ENCODE peak calls at places on chromosomes 6 and 20, in ten cellular contexts. One of them, this sample, is unnamed.

GRCh38 chr6:33851959-33852358 is 48.2 kb upstream of the MLN start:
- DNase-seq in fibroblast of lung: no peak
- DNase-seq in heart left ventricle: peak; percentile 13
- DNase-seq in brain microvascular endothelial cell: no peak
- DNase-seq in spleen: no peak
- DNase-seq in uterus: no peak
- DNase-seq in transverse colon: peak; percentile 26
- DNase-seq in heart right ventricle: no peak
- DNase-seq in cardiac muscle cell: peak; percentile 34
- DNase-seq in psoas muscle: no peak
- DNase-seq in this sample: no peak

GRCh38 chr6:36746251-36746650 is 48.6 kb downstream of the RAB44 start:
- DNase-seq in fibroblast of lung: no peak
- DNase-seq in heart left ventricle: no peak
- DNase-seq in brain microvascular endothelial cell: no peak
- DNase-seq in spleen: no peak
- DNase-seq in uterus: no peak
- DNase-seq in transverse colon: no peak
- DNase-seq in heart right ventricle: no peak
- DNase-seq in cardiac muscle cell: no peak
- DNase-seq in psoas muscle: no peak
- DNase-seq in this sample: no peak

GRCh38 chr20:62770111-62770910 is 26.0 kb upstream of the MRGBP start:
- DNase-seq in fibroblast of lung: no peak
- DNase-seq in heart left ventricle: peak; percentile 12
- DNase-seq in brain microvascular endothelial cell: no peak
- DNase-seq in spleen: peak; percentile 68
- DNase-seq in uterus: no peak
- DNase-seq in transverse colon: no peak
- DNase-seq in heart right ventricle: peak; percentile 7
- DNase-seq in cardiac muscle cell: no peak
- DNase-seq in psoas muscle: peak; percentile 9
- DNase-seq in this sample: no peak

GRCh38 chr6:13853871-13854270 is 39.5 kb upstream of the MCUR1 start:
- DNase-seq in fibroblast of lung: no peak
- DNase-seq in heart left ventricle: no peak
- DNase-seq in brain microvascular endothelial cell: no peak
- DNase-seq in spleen: no peak
- DNase-seq in uterus: no peak
- DNase-seq in transverse colon: no peak
- DNase-seq in heart right ventricle: no peak
- DNase-seq in cardiac muscle cell: no peak
- DNase-seq in psoas muscle: no peak
- DNase-seq in this sample: no peak

GRCh38 chr20:32894711-32895355 is 36.1 kb downstream of the EFCAB8 start:
- DNase-seq in fibroblast of lung: no peak
- DNase-seq in heart left ventricle: no peak
- DNase-seq in brain microvascular endothelial cell: no peak
- DNase-seq in spleen: no peak
- DNase-seq in uterus: no peak
- DNase-seq in transverse colon: no peak
- DNase-seq in heart right ventricle: no peak
- DNase-seq in cardiac muscle cell: no peak
- DNase-seq in psoas muscle: no peak
- DNase-seq in this sample: no peak

GRCh38 chr20:25470045-25470444 is 62.6 kb downstream of the GINS1 start:
- DNase-seq in fibroblast of lung: peak; percentile 30
- DNase-seq in heart left ventricle: no peak
- DNase-seq in brain microvascular endothelial cell: peak; percentile 19
- DNase-seq in spleen: peak; percentile 56
- DNase-seq in uterus: no peak
- DNase-seq in transverse colon: peak; percentile 49
- DNase-seq in heart right ventricle: no peak
- DNase-seq in cardiac muscle cell: peak; percentile 43
- DNase-seq in psoas muscle: no peak
- DNase-seq in this sample: no peak

GRCh38 chr6:83311231-83311630 is 118.1 kb downstream of the RWDD2A start:
- DNase-seq in fibroblast of lung: peak; percentile 23
- DNase-seq in heart left ventricle: no peak
- DNase-seq in brain microvascular endothelial cell: no peak
- DNase-seq in spleen: no peak
- DNase-seq in uterus: no peak
- DNase-seq in transverse colon: no peak
- DNase-seq in heart right ventricle: no peak
- DNase-seq in cardiac muscle cell: peak; percentile 27
- DNase-seq in psoas muscle: no peak
- DNase-seq in this sample: no peak

GRCh38 chr20:62812181-62812906 is 4.5 kb upstream of the COL9A3 start:
- DNase-seq in fibroblast of lung: no peak
- DNase-seq in heart left ventricle: no peak
- DNase-seq in brain microvascular endothelial cell: no peak
- DNase-seq in spleen: no peak
- DNase-seq in uterus: no peak
- DNase-seq in transverse colon: no peak
- DNase-seq in heart right ventricle: no peak
- DNase-seq in cardiac muscle cell: no peak
- DNase-seq in psoas muscle: no peak
- DNase-seq in this sample: no peak

GRCh38 chr6:89295981-89296380 is 19.1 kb downstream of the GABRR2 start:
- DNase-seq in fibroblast of lung: no peak
- DNase-seq in heart left ventricle: no peak
- DNase-seq in brain microvascular endothelial cell: no peak
- DNase-seq in spleen: no peak
- DNase-seq in uterus: no peak
- DNase-seq in transverse colon: no peak
- DNase-seq in heart right ventricle: no peak
- DNase-seq in cardiac muscle cell: no peak
- DNase-seq in psoas muscle: no peak
- DNase-seq in this sample: no peak

GRCh38 chr6:75183099-75183541 is 22.7 kb downstream of the COL12A1 start:
- DNase-seq in fibroblast of lung: peak; percentile 52
- DNase-seq in heart left ventricle: no peak
- DNase-seq in brain microvascular endothelial cell: peak; percentile 58
- DNase-seq in spleen: no peak
- DNase-seq in uterus: peak; percentile 43
- DNase-seq in transverse colon: no peak
- DNase-seq in heart right ventricle: no peak
- DNase-seq in cardiac muscle cell: peak; percentile 59
- DNase-seq in psoas muscle: no peak
- DNase-seq in this sample: no peak

GRCh38 chr6:66568271-66568670 is 861.2 kb upstream of the EYS start:
- DNase-seq in fibroblast of lung: no peak
- DNase-seq in heart left ventricle: no peak
- DNase-seq in brain microvascular endothelial cell: no peak
- DNase-seq in spleen: no peak
- DNase-seq in uterus: no peak
- DNase-seq in transverse colon: no peak
- DNase-seq in heart right ventricle: no peak
- DNase-seq in cardiac muscle cell: no peak
- DNase-seq in psoas muscle: no peak
- DNase-seq in this sample: no peak

GRCh38 chr20:33835773-33836172 is 24.6 kb downstream of the CHMP4B start:
- DNase-seq in fibroblast of lung: no peak
- DNase-seq in heart left ventricle: no peak
- DNase-seq in brain microvascular endothelial cell: no peak
- DNase-seq in spleen: no peak
- DNase-seq in uterus: peak; percentile 64
- DNase-seq in transverse colon: peak; percentile 53
- DNase-seq in heart right ventricle: no peak
- DNase-seq in cardiac muscle cell: peak; percentile 75
- DNase-seq in psoas muscle: peak; percentile 46
- DNase-seq in this sample: no peak

GRCh38 chr6:144888621-144889020 is 603.5 kb downstream of the UTRN start:
- DNase-seq in fibroblast of lung: no peak
- DNase-seq in heart left ventricle: no peak
- DNase-seq in brain microvascular endothelial cell: no peak
- DNase-seq in spleen: no peak
- DNase-seq in uterus: no peak
- DNase-seq in transverse colon: no peak
- DNase-seq in heart right ventricle: no peak
- DNase-seq in cardiac muscle cell: no peak
- DNase-seq in psoas muscle: no peak
- DNase-seq in this sample: no peak
- TF ChIP-seq CTCF in fibroblast of lung: no peak
- TF ChIP-seq CTCF in heart left ventricle: no peak
- TF ChIP-seq CTCF in brain microvascular endothelial cell: no peak
- TF ChIP-seq CTCF in spleen: no peak
- TF ChIP-seq CTCF in uterus: no peak
- TF ChIP-seq CTCF in transverse colon: no peak
- TF ChIP-seq CTCF in heart right ventricle: no peak
- TF ChIP-seq CTCF in cardiac muscle cell: no peak
- TF ChIP-seq CTCF in psoas muscle: no peak
- TF ChIP-seq CTCF in this sample: no peak

GRCh38 chr20:43187476-43188233 is 2.1 kb downstream of the PTPRT start:
- DNase-seq in fibroblast of lung: peak; percentile 27
- DNase-seq in heart left ventricle: peak; percentile 65
- DNase-seq in brain microvascular endothelial cell: peak; percentile 65
- DNase-seq in spleen: peak; percentile 85
- DNase-seq in uterus: no peak
- DNase-seq in transverse colon: peak; percentile 64
- DNase-seq in heart right ventricle: peak; percentile 74
- DNase-seq in cardiac muscle cell: peak; percentile 77
- DNase-seq in psoas muscle: peak; percentile 59
- DNase-seq in this sample: peak; percentile 94

GRCh38 chr20:43186312-43186711 is 3.4 kb downstream of the PTPRT start:
- DNase-seq in fibroblast of lung: no peak
- DNase-seq in heart left ventricle: no peak
- DNase-seq in brain microvascular endothelial cell: no peak
- DNase-seq in spleen: no peak
- DNase-seq in uterus: no peak
- DNase-seq in transverse colon: no peak
- DNase-seq in heart right ventricle: no peak
- DNase-seq in cardiac muscle cell: no peak
- DNase-seq in psoas muscle: no peak
- DNase-seq in this sample: no peak

GRCh38 chr20:43189614-43190331 is at the start of gene PTPRT:
- DNase-seq in fibroblast of lung: no peak
- DNase-seq in heart left ventricle: no peak
- DNase-seq in brain microvascular endothelial cell: no peak
- DNase-seq in spleen: no peak
- DNase-seq in uterus: no peak
- DNase-seq in transverse colon: no peak
- DNase-seq in heart right ventricle: no peak
- DNase-seq in cardiac muscle cell: no peak
- DNase-seq in psoas muscle: no peak
- DNase-seq in this sample: no peak

GRCh38 chr20:43188861-43189613 is 669 bp downstream of the PTPRT start:
- DNase-seq in fibroblast of lung: no peak
- DNase-seq in heart left ventricle: no peak
- DNase-seq in brain microvascular endothelial cell: no peak
- DNase-seq in spleen: no peak
- DNase-seq in uterus: no peak
- DNase-seq in transverse colon: no peak
- DNase-seq in heart right ventricle: no peak
- DNase-seq in cardiac muscle cell: no peak
- DNase-seq in psoas muscle: no peak
- DNase-seq in this sample: no peak

GRCh38 chr20:43188234-43188653 is 1.5 kb downstream of the PTPRT start:
- DNase-seq in fibroblast of lung: no peak
- DNase-seq in heart left ventricle: no peak
- DNase-seq in brain microvascular endothelial cell: no peak
- DNase-seq in spleen: no peak
- DNase-seq in uterus: no peak
- DNase-seq in transverse colon: no peak
- DNase-seq in heart right ventricle: no peak
- DNase-seq in cardiac muscle cell: no peak
- DNase-seq in psoas muscle: no peak
- DNase-seq in this sample: no peak
- H3K27ac ChIP-seq in fibroblast of lung: no peak overlapping the region
- H3K27ac ChIP-seq in heart left ventricle: no peak overlapping the region
- H3K27ac ChIP-seq in brain microvascular endothelial cell: no peak overlapping the region
- H3K27ac ChIP-seq in spleen: no peak overlapping the region
- H3K27ac ChIP-seq in uterus: no peak overlapping the region
- H3K27ac ChIP-seq in transverse colon: no peak overlapping the region
- H3K27ac ChIP-seq in heart right ventricle: no peak overlapping the region
- H3K27ac ChIP-seq in cardiac muscle cell: no peak overlapping the region
- H3K27ac ChIP-seq in psoas muscle: no peak overlapping the region
- H3K27ac ChIP-seq in this sample: no peak overlapping the region

DNA sequence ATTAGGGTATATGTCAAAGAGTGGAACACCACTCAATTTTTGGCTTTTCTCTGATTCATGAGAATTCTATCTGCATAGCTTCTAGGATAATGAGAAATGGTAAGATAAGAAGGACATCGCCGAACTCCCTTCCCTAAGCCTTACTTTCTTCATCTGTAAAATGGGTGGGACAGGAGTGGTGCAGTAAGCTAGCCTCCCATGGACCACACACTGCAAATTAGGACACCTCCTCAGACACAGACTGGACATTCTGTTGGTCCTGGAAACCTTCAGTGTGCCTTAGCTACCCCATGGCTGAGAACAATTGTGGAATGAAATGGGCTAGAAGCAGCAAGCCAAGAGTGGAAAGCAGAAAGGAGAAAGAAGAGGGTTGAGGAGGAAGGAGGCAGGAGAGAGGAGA is 89.6 kb downstream of the BMP7 start:
- DNase-seq in fibroblast of lung: no peak
- DNase-seq in heart left ventricle: no peak
- DNase-seq in brain microvascular endothelial cell: no peak
- DNase-seq in spleen: no peak
- DNase-seq in uterus: no peak
- DNase-seq in transverse colon: no peak
- DNase-seq in heart right ventricle: no peak
- DNase-seq in cardiac muscle cell: no peak
- DNase-seq in psoas muscle: no peak
- DNase-seq in this sample: no peak
- TF ChIP-seq CTCF in fibroblast of lung: no peak
- TF ChIP-seq CTCF in heart left ventricle: no peak
- TF ChIP-seq CTCF in brain microvascular endothelial cell: no peak
- TF ChIP-seq CTCF in spleen: no peak
- TF ChIP-seq CTCF in uterus: no peak
- TF ChIP-seq CTCF in transverse colon: no peak
- TF ChIP-seq CTCF in heart right ventricle: no peak
- TF ChIP-seq CTCF in cardiac muscle cell: no peak
- TF ChIP-seq CTCF in psoas muscle: no peak
- TF ChIP-seq CTCF in this sample: no peak

GRCh38 chr6:45436544-45437440 is 59.1 kb upstream of the SUPT3H start:
- DNase-seq in fibroblast of lung: peak; percentile 94
- DNase-seq in heart left ventricle: no peak
- DNase-seq in brain microvascular endothelial cell: peak; percentile 83
- DNase-seq in spleen: no peak
- DNase-seq in uterus: no peak
- DNase-seq in transverse colon: no peak
- DNase-seq in heart right ventricle: no peak
- DNase-seq in cardiac muscle cell: peak; percentile 81
- DNase-seq in psoas muscle: no peak
- DNase-seq in this sample: no peak
- H3K27ac ChIP-seq in fibroblast of lung: peak overlapping the region; percentile 78
- H3K27ac ChIP-seq in heart left ventricle: no peak overlapping the region
- H3K27ac ChIP-seq in brain microvascular endothelial cell: peak overlapping the region; percentile 87
- H3K27ac ChIP-seq in spleen: peak overlapping the region; percentile 59
- H3K27ac ChIP-seq in uterus: peak overlapping the region; percentile 36
- H3K27ac ChIP-seq in transverse colon: peak overlapping the region; percentile 42
- H3K27ac ChIP-seq in heart right ventricle: peak overlapping the region; percentile 53
- H3K27ac ChIP-seq in cardiac muscle cell: no peak overlapping the region
- H3K27ac ChIP-seq in psoas muscle: no peak overlapping the region
- H3K27ac ChIP-seq in this sample: no peak overlapping the region